ENCODE peak calls at places on chromosomes 2 and 18, in five cellular contexts. E is lower lobe of right lung, Y is kidney epithelial cell, T is aorta, J is K562. I is an unnamed sample. For H3K27me3, the result is how much of the 10 kb centered on the place peaks cover.

GRCh38 chr18:37385846-37386435 is 179.7 kb downstream of the CELF4 start:
- DNase-seq in E (no peak), Y (no peak), T (no peak), J (peak), I (no peak)

GRCh38 chr2:188415754-188416083 is 124.0 kb downstream of the GULP1 start:
- DNase-seq in E (no peak), Y (no peak), T (no peak), J (no peak), I (no peak)

GRCh38 chr2:11203480-11203879 is 48.2 kb downstream of the SLC66A3 start:
- DNase-seq in E (no peak), Y (no peak), T (no peak), J (no peak), I (peak)

GRCh38 chr2:147696426-147696825 is 148.4 kb upstream of the ACVR2A start:
- DNase-seq in E (no peak), Y (no peak), T (no peak), J (no peak), I (no peak)

GRCh38 chr18:57439985-57440330 is 4.8 kb downstream of the ONECUT2 start:
- DNase-seq in E (no peak), Y (no peak), T (no peak), J (no peak), I (no peak)

GRCh38 chr2:86753606-86754005 is 33.5 kb downstream of the RMND5A start:
- DNase-seq in E (no peak), Y (no peak), T (no peak), J (no peak), I (no peak)

GRCh38 chr2:48529189-48529588 is 765 bp upstream of the STON1 start:
- DNase-seq in E (no peak), Y (no peak), T (no peak), J (peak), I (no peak)

GRCh38 chr2:176493221-176493825 is 224.1 kb downstream of the MTX2 start:
- DNase-seq in E (no peak), Y (no peak), T (no peak), J (no peak), I (no peak)

GRCh38 chr2:109311771-109312170 is 182.8 kb downstream of the SH3RF3 start:
- DNase-seq in E (no peak), Y (no peak), T (no peak), J (no peak), I (no peak)

GRCh38 chr18:77512152-77512551 is 262.5 kb downstream of the GALR1 start:
- DNase-seq in E (no peak), Y (no peak), T (no peak), J (no peak), I (no peak)

GRCh38 chr18:48545690-48546365 is 7.0 kb downstream of the CTIF start:
- DNase-seq in E (peak), Y (no peak), T (peak), J (peak), I (no peak)

GRCh38 chr2:239296020-239296932 is 104.5 kb downstream of the HDAC4 start:
- DNase-seq in E (no peak), Y (no peak), T (peak), J (no peak), I (no peak)

GRCh38 chr2:105754011-105754410 is 9.3 kb downstream of the NCK2 start:
- DNase-seq in E (no peak), Y (no peak), T (no peak), J (no peak), I (no peak)

GRCh38 chr2:128378231-128379020 is 59.8 kb upstream of the HS6ST1 start:
- DNase-seq in E (peak), Y (no peak), T (peak), J (no peak), I (no peak)

GRCh38 chr2:38850045-38850444 is 25.7 kb downstream of the DHX57 start:
- DNase-seq in E (no peak), Y (no peak), T (no peak), J (no peak), I (peak)

GRCh38 chr18:36469471-36469870 is 172.0 kb downstream of the FHOD3 start:
- DNase-seq in E (no peak), Y (no peak), T (no peak), J (no peak), I (no peak)

GRCh38 chr18:35489913-35490490 is 7.8 kb downstream of the INO80C start:
- DNase-seq in E (no peak), Y (no peak), T (no peak), J (no peak), I (no peak)

GRCh38 chr2:237739101-237739500 is 59.5 kb upstream of the RBM44 start:
- DNase-seq in E (no peak), Y (no peak), T (peak), J (no peak), I (no peak)

GRCh38 chr2:101958071-101958470 is 33.7 kb upstream of the IL1R2 start:
- DNase-seq in E (no peak), Y (no peak), T (no peak), J (no peak), I (no peak)

GRCh38 chr2:59893612-59894011 is 659.8 kb downstream of the BCL11A start:
- DNase-seq in E (no peak), Y (no peak), T (no peak), J (no peak), I (no peak)

GRCh38 chr18:24023185-24023814 is 8.7 kb downstream of the TTC39C start:
- DNase-seq in E (no peak), Y (no peak), T (no peak), J (no peak), I (no peak)

GRCh38 chr2:130759906-130760753 is 4.8 kb downstream of the AMER3 start:
- DNase-seq in E (no peak), Y (no peak), T (no peak), J (no peak), I (no peak)

GRCh38 chr2:71891719-71892118 is 255.9 kb downstream of the CYP26B1 start:
- DNase-seq in E (no peak), Y (no peak), T (no peak), J (no peak), I (no peak)

GRCh38 chr2:235500761-235501662 is 7.2 kb downstream of the AGAP1 start:
- DNase-seq in E (no peak), Y (no peak), T (peak), J (peak), I (no peak)

GRCh38 chr2:135132314-135132713 is 80.2 kb downstream of the RAB3GAP1 start:
- DNase-seq in E (no peak), Y (no peak), T (no peak), J (no peak), I (no peak)

GRCh38 chr2:119158563-119159347 is at the start of gene C1QL2:
- DNase-seq in E (no peak), Y (no peak), T (no peak), J (no peak), I (peak)

GRCh38 chr2:119156105-119156890 is 2.3 kb downstream of the C1QL2 start:
- DNase-seq in E (no peak), Y (no peak), T (no peak), J (no peak), I (no peak)

GRCh38 chr2:119157850-119158511 is 570 bp downstream of the C1QL2 start:
- DNase-seq in E (no peak), Y (no peak), T (no peak), J (no peak), I (no peak)

GRCh38 chr2:119156891-119157773 is 1.4 kb downstream of the C1QL2 start:
- DNase-seq in E (no peak), Y (no peak), T (no peak), J (no peak), I (no peak)

GRCh38 chr2:119155633-119156032 is 2.9 kb downstream of the C1QL2 start:
- DNase-seq in E (no peak), Y (no peak), T (no peak), J (no peak), I (no peak)
- H3K27me3 ChIP-seq in E (half or more), Y (half or more), T (under half), J (under half), I (under half)

DNA sequence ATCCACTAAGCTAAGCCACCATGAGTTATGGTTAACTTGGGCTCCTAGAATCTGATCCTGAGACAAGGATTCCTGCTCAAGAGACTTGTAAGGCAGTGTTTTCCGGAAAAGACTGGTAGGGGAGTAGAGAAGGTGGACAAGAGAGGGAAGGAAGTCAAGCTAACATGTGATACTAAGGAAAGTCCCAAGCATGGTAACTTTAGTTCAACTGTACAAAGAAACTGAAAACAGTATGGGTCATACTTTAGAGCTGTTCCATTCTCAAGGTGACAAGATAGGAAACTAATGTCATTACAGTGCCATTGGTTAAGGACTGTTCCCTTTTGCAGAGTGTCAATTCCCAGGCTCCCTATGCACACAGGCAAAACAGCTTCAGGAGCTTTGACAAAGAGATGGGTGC is 5.8 kb downstream of the MYO5B start:
- DNase-seq in E (no peak), Y (no peak), T (no peak), J (no peak), I (no peak)
- H3K27me3 ChIP-seq in E (under half), Y (under half), T (under half), J (under half), I (under half)

GRCh38 chr2:20855456-20855855 is 32.6 kb upstream of the LDAH start:
- DNase-seq in E (no peak), Y (no peak), T (no peak), J (no peak), I (no peak)

GRCh38 chr2:20852139-20852538 is 29.2 kb upstream of the LDAH start:
- DNase-seq in E (no peak), Y (no peak), T (no peak), J (no peak), I (no peak)

GRCh38 chr2:20852670-20853069 is 29.8 kb upstream of the LDAH start:
- DNase-seq in E (no peak), Y (no peak), T (no peak), J (peak), I (no peak)
- H3K27me3 ChIP-seq in E (under half), Y (under half), T (under half), J (under half), I (under half)

DNA sequence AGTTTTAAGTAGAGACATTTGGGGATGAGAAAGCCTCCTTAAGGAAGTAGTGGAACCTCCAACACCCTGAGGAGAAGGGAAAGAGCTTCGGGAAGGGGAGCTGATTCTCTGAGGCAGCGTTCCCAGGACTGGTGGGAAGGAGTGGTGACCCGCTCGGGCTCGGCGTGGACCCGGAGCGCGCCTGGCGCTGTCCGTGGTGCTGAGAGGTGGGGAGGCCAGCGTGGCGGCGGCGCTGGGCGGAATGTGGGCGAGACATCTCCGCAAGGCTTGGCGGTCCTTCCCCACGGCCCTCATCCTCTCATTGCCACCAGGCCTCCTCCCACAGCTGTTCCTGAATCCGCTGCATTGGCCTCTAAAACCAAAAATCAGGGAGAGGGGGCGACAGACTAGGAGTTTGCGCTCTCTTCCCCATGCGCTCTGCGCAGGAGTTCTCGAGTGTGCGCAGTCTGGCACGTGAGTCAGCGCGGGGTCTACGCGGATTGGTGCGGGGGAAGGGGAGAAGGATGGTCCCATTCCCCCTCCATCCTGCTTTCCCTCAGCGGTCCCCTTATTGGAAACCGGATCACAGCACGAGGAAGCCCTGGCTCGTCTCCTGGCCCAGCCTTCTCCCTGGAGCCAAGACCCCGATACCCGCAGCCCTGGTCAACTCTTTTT is 857 bp downstream of the RESP18 start:
- DNase-seq in E (no peak), Y (no peak), T (peak), J (peak), I (no peak)
- H3K27me3 ChIP-seq in E (half or more), Y (under half), T (under half), J (under half), I (under half)

DNA sequence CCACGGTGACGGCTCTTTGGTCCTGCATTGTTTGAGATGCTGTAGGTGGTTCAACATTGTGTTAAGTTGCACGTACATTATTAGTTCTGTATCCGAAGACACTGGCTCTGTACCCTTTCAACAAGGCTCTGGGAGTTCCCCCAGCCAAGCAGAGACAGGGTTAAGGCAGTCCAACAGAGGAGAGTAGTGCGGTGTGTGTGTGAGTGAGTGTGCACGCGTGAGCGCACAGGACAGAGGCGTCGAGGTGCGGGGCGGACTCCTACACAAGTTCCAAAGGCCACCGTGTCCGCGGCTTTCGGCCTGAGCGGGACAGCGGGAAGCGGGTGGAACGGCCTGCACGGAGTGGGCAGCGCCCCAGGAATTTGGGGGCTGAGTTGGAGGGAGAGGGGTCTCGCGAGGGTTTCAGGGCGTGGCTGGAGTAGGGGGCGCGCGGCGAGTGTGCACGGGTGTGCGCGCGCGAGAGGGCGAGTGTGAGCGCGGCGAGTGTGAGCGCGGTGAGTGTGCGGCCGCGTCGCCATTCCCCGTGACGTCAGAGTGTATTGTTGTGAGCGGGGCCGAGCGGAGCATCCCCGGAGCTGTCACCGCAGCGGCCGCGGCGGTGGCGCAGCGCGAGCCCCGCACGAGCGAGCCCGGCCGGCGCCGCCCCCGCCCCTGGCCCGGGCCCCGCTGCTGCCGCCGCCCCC is at the start of gene ASXL3:
- DNase-seq in E (peak), Y (peak), T (peak), J (no peak), I (no peak)
- H3K27me3 ChIP-seq in E (under half), Y (under half), T (under half), J (under half), I (under half)

DNA sequence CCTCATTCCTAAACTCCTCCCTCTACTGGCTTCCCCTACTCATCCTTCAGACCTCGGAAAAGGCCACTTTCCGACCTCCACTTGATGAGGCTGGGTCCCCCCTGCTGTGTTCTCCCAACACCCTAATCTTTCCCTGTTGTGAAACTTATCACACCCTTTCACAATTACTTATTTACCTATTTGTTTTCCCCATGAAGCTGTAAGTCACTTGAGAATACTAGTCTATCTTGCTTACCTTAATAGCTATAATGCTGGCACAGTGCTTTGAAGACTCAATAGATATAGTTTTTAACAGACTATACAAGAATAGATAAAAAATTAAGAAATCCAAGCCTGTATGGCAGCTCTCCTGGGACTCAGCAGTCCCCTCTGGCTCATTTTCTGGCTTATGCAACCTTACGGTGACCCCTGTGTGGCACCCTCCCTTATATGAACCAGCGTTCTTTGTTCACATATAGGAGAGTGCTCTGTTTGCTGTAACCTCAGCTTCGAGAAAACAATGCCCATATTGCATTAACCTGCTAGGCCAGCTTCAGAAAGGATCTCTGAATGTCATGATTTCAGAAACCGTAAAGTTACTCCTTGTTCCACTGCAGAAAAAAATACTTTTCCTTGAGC is 220.4 kb upstream of the PKDCC start:
- DNase-seq in E (no peak), Y (no peak), T (no peak), J (no peak), I (no peak)
- H3K27me3 ChIP-seq in E (under half), Y (under half), T (under half), J (under half), I (under half)

GRCh38 chr2:121965666-121966065 is 210.2 kb downstream of the TSN start:
- DNase-seq in E (no peak), Y (no peak), T (no peak), J (no peak), I (no peak)
- H3K27me3 ChIP-seq in E (under half), Y (under half), T (under half), J (under half), I (under half)

GRCh38 chr2:41940715-41941114 is 107.1 kb upstream of the PKDCC start:
- DNase-seq in E (no peak), Y (no peak), T (no peak), J (peak), I (no peak)
- H3K27me3 ChIP-seq in E (under half), Y (under half), T (under half), J (under half), I (under half)